ENCODE peak calls at places on chromosomes 7 and 10, in four cellular contexts. One of them, this sample, is unnamed.

GRCh38 chr10:89029785-89030437 is 39.3 kb downstream of the FAS start:
- DNase-seq in M059J: peak
- DNase-seq in H4: peak
- DNase-seq in NCI-H2081: peak
- DNase-seq in this sample: peak

GRCh38 chr7:47991270-47991669 is 11.9 kb upstream of the HUS1 start:
- DNase-seq in M059J: no peak
- DNase-seq in H4: no peak
- DNase-seq in NCI-H2081: no peak
- DNase-seq in this sample: no peak

GRCh38 chr10:132546567-132547420 is 9.2 kb downstream of the INPP5A start:
- DNase-seq in M059J: no peak
- DNase-seq in H4: no peak
- DNase-seq in NCI-H2081: no peak
- DNase-seq in this sample: peak

GRCh38 chr10:77259475-77259874 is 378.1 kb downstream of the KCNMA1 start:
- DNase-seq in M059J: no peak
- DNase-seq in H4: no peak
- DNase-seq in NCI-H2081: no peak
- DNase-seq in this sample: no peak

GRCh38 chr7:28407643-28408042 is 4.7 kb upstream of the CREB5 start:
- DNase-seq in M059J: peak
- DNase-seq in H4: peak
- DNase-seq in NCI-H2081: no peak
- DNase-seq in this sample: no peak

GRCh38 chr7:32070406-32071360 is at the start of gene PDE1C:
- DNase-seq in M059J: peak
- DNase-seq in H4: no peak
- DNase-seq in NCI-H2081: no peak
- DNase-seq in this sample: no peak

GRCh38 chr10:68218786-68219185 is 13.1 kb downstream of the ATOH7 start:
- DNase-seq in M059J: no peak
- DNase-seq in H4: no peak
- DNase-seq in NCI-H2081: no peak
- DNase-seq in this sample: no peak

GRCh38 chr7:83415840-83416239 is 233.1 kb downstream of the SEMA3E start:
- DNase-seq in M059J: no peak
- DNase-seq in H4: peak
- DNase-seq in NCI-H2081: no peak
- DNase-seq in this sample: no peak

GRCh38 chr10:54284526-54285193 is 516.4 kb downstream of the PCDH15 start:
- DNase-seq in M059J: no peak
- DNase-seq in H4: peak
- DNase-seq in NCI-H2081: no peak
- DNase-seq in this sample: no peak

GRCh38 chr10:35331894-35332640 is 4.2 kb upstream of the CCNY start:
- DNase-seq in M059J: peak
- DNase-seq in H4: peak
- DNase-seq in NCI-H2081: no peak
- DNase-seq in this sample: no peak

GRCh38 chr10:124504711-124505110 is 43.1 kb downstream of the LHPP start:
- DNase-seq in M059J: no peak
- DNase-seq in H4: no peak
- DNase-seq in NCI-H2081: no peak
- DNase-seq in this sample: peak

GRCh38 chr7:114356133-114356532 is 58.5 kb upstream of the FOXP2 start:
- DNase-seq in M059J: no peak
- DNase-seq in H4: no peak
- DNase-seq in NCI-H2081: no peak
- DNase-seq in this sample: no peak